ENCODE peak calls at places on chromosomes 1 and 21, in nine cellular contexts. One of them, this sample, is unnamed.

GRCh38 chr1:245956225-245956624 is 550.9 kb downstream of the SMYD3 start:
- DNase-seq in AG10803: no peak
- DNase-seq in astrocyte of the spinal cord: no peak
- DNase-seq in fibroblast of lung: no peak
- DNase-seq in AG09309: no peak
- DNase-seq in cardiac fibroblast: peak; percentile 48
- DNase-seq in GM12865: no peak
- DNase-seq in HCT116: no peak
- DNase-seq in B cell: no peak
- DNase-seq in this sample: peak; percentile 17

GRCh38 chr1:37995773-37996379 is 6.1 kb upstream of the SF3A3 start:
- DNase-seq in AG10803: peak; percentile 94
- DNase-seq in astrocyte of the spinal cord: peak; percentile 95
- DNase-seq in fibroblast of lung: peak; percentile 96
- DNase-seq in AG09309: peak; percentile 57
- DNase-seq in cardiac fibroblast: peak; percentile 73
- DNase-seq in GM12865: no peak
- DNase-seq in HCT116: no peak
- DNase-seq in B cell: no peak
- DNase-seq in this sample: peak; percentile 57

GRCh38 chr1:2955652-2956051 is 65.6 kb upstream of the ACTRT2 start:
- DNase-seq in AG10803: no peak
- DNase-seq in astrocyte of the spinal cord: no peak
- DNase-seq in fibroblast of lung: no peak
- DNase-seq in AG09309: no peak
- DNase-seq in cardiac fibroblast: no peak
- DNase-seq in GM12865: no peak
- DNase-seq in HCT116: no peak
- DNase-seq in B cell: no peak
- DNase-seq in this sample: no peak

GRCh38 chr1:31739281-31739853 is 24.8 kb downstream of the ADGRB2 start:
- DNase-seq in AG10803: no peak
- DNase-seq in astrocyte of the spinal cord: no peak
- DNase-seq in fibroblast of lung: no peak
- DNase-seq in AG09309: no peak
- DNase-seq in cardiac fibroblast: no peak
- DNase-seq in GM12865: peak; percentile 29
- DNase-seq in HCT116: peak; percentile 33
- DNase-seq in B cell: peak; percentile 57
- DNase-seq in this sample: no peak

GRCh38 chr21:20486303-20486702 is 511.9 kb upstream of the NCAM2 start:
- DNase-seq in AG10803: no peak
- DNase-seq in astrocyte of the spinal cord: no peak
- DNase-seq in fibroblast of lung: no peak
- DNase-seq in AG09309: no peak
- DNase-seq in cardiac fibroblast: no peak
- DNase-seq in GM12865: no peak
- DNase-seq in HCT116: no peak
- DNase-seq in B cell: no peak
- DNase-seq in this sample: no peak

GRCh38 chr21:34204481-34205439 is 131.4 kb downstream of the MRPS6 start:
- DNase-seq in AG10803: no peak
- DNase-seq in astrocyte of the spinal cord: peak; percentile 35
- DNase-seq in fibroblast of lung: no peak
- DNase-seq in AG09309: no peak
- DNase-seq in cardiac fibroblast: no peak
- DNase-seq in GM12865: no peak
- DNase-seq in HCT116: no peak
- DNase-seq in B cell: no peak
- DNase-seq in this sample: no peak

GRCh38 chr1:9539829-9540550 is 725 bp downstream of the SLC25A33 start:
- DNase-seq in AG10803: peak; percentile 46
- DNase-seq in astrocyte of the spinal cord: peak; percentile 59
- DNase-seq in fibroblast of lung: peak; percentile 46
- DNase-seq in AG09309: no peak
- DNase-seq in cardiac fibroblast: peak; percentile 56
- DNase-seq in GM12865: peak; percentile 66
- DNase-seq in HCT116: no peak
- DNase-seq in B cell: peak; percentile 54
- DNase-seq in this sample: peak; percentile 84

GRCh38 chr1:28111157-28111556 is 22.7 kb upstream of the EYA3 start:
- DNase-seq in AG10803: no peak
- DNase-seq in astrocyte of the spinal cord: no peak
- DNase-seq in fibroblast of lung: no peak
- DNase-seq in AG09309: no peak
- DNase-seq in cardiac fibroblast: no peak
- DNase-seq in GM12865: peak; percentile 29
- DNase-seq in HCT116: no peak
- DNase-seq in B cell: peak; percentile 42
- DNase-seq in this sample: peak; percentile 32

GRCh38 chr1:169110265-169110664 is 3.8 kb downstream of the ATP1B1 start:
- DNase-seq in AG10803: no peak
- DNase-seq in astrocyte of the spinal cord: no peak
- DNase-seq in fibroblast of lung: no peak
- DNase-seq in AG09309: no peak
- DNase-seq in cardiac fibroblast: no peak
- DNase-seq in GM12865: no peak
- DNase-seq in HCT116: no peak
- DNase-seq in B cell: no peak
- DNase-seq in this sample: no peak

GRCh38 chr21:41941941-41942340 is 11.9 kb downstream of the C2CD2 start:
- DNase-seq in AG10803: no peak
- DNase-seq in astrocyte of the spinal cord: no peak
- DNase-seq in fibroblast of lung: no peak
- DNase-seq in AG09309: no peak
- DNase-seq in cardiac fibroblast: no peak
- DNase-seq in GM12865: no peak
- DNase-seq in HCT116: no peak
- DNase-seq in B cell: no peak
- DNase-seq in this sample: no peak
- TF ChIP-seq CTCF in AG10803: no peak
- TF ChIP-seq CTCF in astrocyte of the spinal cord: no peak
- TF ChIP-seq CTCF in fibroblast of lung: no peak
- TF ChIP-seq CTCF in AG09309: no peak
- TF ChIP-seq CTCF in cardiac fibroblast: no peak
- TF ChIP-seq CTCF in GM12865: no peak
- TF ChIP-seq CTCF in HCT116: no peak
- TF ChIP-seq CTCF in B cell: no peak
- TF ChIP-seq CTCF in this sample: no peak

DNA sequence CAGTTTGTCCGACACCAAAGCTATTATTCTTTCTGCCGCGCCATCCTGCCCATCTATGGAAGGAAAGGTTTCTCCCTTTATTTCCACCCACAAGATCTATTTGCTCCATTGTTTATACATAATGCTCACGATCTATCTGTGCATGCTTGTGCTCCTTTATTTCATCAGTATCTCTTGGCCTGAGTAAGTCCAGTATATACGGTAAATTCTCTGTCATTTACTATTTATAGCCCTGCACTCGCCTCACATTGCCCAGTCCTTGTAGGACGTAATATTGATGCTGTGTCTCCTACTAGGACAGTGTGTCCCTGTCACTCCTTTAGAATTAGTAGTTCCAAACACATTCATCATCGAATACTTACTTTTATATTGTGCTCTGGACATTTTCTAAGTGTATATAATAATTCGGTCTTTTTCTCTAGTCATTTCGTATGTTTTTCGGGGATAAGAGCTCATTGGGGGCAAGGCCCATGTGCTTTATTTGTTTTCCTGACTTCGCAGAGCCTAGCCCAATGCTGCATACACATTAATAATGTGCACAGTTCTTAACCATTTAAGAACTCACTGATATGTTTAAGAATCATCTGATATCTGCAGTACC is 3.1 kb upstream of the NID1 start:
- DNase-seq in AG10803: no peak
- DNase-seq in astrocyte of the spinal cord: peak; percentile 55
- DNase-seq in fibroblast of lung: peak; percentile 91
- DNase-seq in AG09309: no peak
- DNase-seq in cardiac fibroblast: peak; percentile 83
- DNase-seq in GM12865: no peak
- DNase-seq in HCT116: no peak
- DNase-seq in B cell: no peak
- DNase-seq in this sample: no peak
- TF ChIP-seq CTCF in AG10803: no peak
- TF ChIP-seq CTCF in astrocyte of the spinal cord: no peak
- TF ChIP-seq CTCF in fibroblast of lung: no peak
- TF ChIP-seq CTCF in AG09309: no peak
- TF ChIP-seq CTCF in cardiac fibroblast: no peak
- TF ChIP-seq CTCF in GM12865: no peak
- TF ChIP-seq CTCF in HCT116: no peak
- TF ChIP-seq CTCF in B cell: no peak
- TF ChIP-seq CTCF in this sample: no peak

GRCh38 chr1:40160806-40161124 is 422 bp upstream of the RLF start:
- DNase-seq in AG10803: no peak
- DNase-seq in astrocyte of the spinal cord: no peak
- DNase-seq in fibroblast of lung: no peak
- DNase-seq in AG09309: no peak
- DNase-seq in cardiac fibroblast: no peak
- DNase-seq in GM12865: no peak
- DNase-seq in HCT116: no peak
- DNase-seq in B cell: no peak
- DNase-seq in this sample: no peak

GRCh38 chr1:40167317-40167716 is 6.1 kb downstream of the RLF start:
- DNase-seq in AG10803: no peak
- DNase-seq in astrocyte of the spinal cord: no peak
- DNase-seq in fibroblast of lung: no peak
- DNase-seq in AG09309: no peak
- DNase-seq in cardiac fibroblast: no peak
- DNase-seq in GM12865: no peak
- DNase-seq in HCT116: no peak
- DNase-seq in B cell: no peak
- DNase-seq in this sample: no peak

GRCh38 chr1:40162791-40163441 is 1.7 kb downstream of the RLF start:
- DNase-seq in AG10803: peak; percentile 29
- DNase-seq in astrocyte of the spinal cord: no peak
- DNase-seq in fibroblast of lung: no peak
- DNase-seq in AG09309: no peak
- DNase-seq in cardiac fibroblast: peak; percentile 39
- DNase-seq in GM12865: no peak
- DNase-seq in HCT116: no peak
- DNase-seq in B cell: no peak
- DNase-seq in this sample: no peak

GRCh38 chr1:40161125-40161887 is at the start of gene RLF:
- DNase-seq in AG10803: peak; percentile 93
- DNase-seq in astrocyte of the spinal cord: peak; percentile 94
- DNase-seq in fibroblast of lung: peak; percentile 93
- DNase-seq in AG09309: peak; percentile 68
- DNase-seq in cardiac fibroblast: peak; percentile 94
- DNase-seq in GM12865: peak; percentile 95
- DNase-seq in HCT116: peak; percentile 79
- DNase-seq in B cell: peak; percentile 94
- DNase-seq in this sample: peak; percentile 93

DNA sequence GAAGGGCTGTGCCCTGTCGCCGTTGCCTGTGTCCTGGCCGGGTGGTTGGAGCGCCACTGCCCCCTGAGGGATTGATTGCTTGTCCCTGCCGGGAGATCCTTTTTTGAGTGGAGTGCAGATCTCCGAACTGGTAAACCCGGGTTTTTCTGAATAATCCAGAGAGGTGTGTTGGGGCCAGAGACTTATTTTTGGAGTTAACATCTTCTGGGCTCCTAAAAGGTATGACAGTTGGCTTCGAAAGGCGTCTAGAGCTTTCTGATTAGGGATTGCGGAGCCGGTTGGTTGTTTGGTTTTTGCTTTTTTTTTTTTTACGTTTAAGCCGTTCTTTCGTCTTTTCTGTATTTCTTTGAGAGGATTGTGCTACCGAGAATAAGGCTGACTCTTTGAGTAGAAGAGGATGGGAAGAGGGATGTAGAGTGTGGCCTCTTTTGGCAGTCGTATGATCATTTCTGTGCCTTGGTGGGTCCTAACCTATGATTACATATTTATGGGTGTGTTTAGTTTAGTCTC is 756 bp downstream of the RLF start:
- DNase-seq in AG10803: no peak
- DNase-seq in astrocyte of the spinal cord: no peak
- DNase-seq in fibroblast of lung: no peak
- DNase-seq in AG09309: no peak
- DNase-seq in cardiac fibroblast: no peak
- DNase-seq in GM12865: no peak
- DNase-seq in HCT116: no peak
- DNase-seq in B cell: peak; percentile 41
- DNase-seq in this sample: no peak
- TF ChIP-seq CTCF in AG10803: no peak
- TF ChIP-seq CTCF in astrocyte of the spinal cord: no peak
- TF ChIP-seq CTCF in fibroblast of lung: no peak
- TF ChIP-seq CTCF in AG09309: no peak
- TF ChIP-seq CTCF in cardiac fibroblast: no peak
- TF ChIP-seq CTCF in GM12865: no peak
- TF ChIP-seq CTCF in HCT116: no peak
- TF ChIP-seq CTCF in B cell: peak; percentile 7
- TF ChIP-seq CTCF in this sample: no peak

GRCh38 chr1:10751160-10751559 is 45.3 kb downstream of the CASZ1 start:
- DNase-seq in AG10803: no peak
- DNase-seq in astrocyte of the spinal cord: no peak
- DNase-seq in fibroblast of lung: no peak
- DNase-seq in AG09309: no peak
- DNase-seq in cardiac fibroblast: no peak
- DNase-seq in GM12865: no peak
- DNase-seq in HCT116: no peak
- DNase-seq in B cell: no peak
- DNase-seq in this sample: no peak

GRCh38 chr1:10751561-10752085 is 44.8 kb downstream of the CASZ1 start:
- DNase-seq in AG10803: no peak
- DNase-seq in astrocyte of the spinal cord: no peak
- DNase-seq in fibroblast of lung: no peak
- DNase-seq in AG09309: no peak
- DNase-seq in cardiac fibroblast: no peak
- DNase-seq in GM12865: no peak
- DNase-seq in HCT116: no peak
- DNase-seq in B cell: no peak
- DNase-seq in this sample: no peak

GRCh38 chr1:10755977-10756521 is 40.4 kb downstream of the CASZ1 start:
- DNase-seq in AG10803: peak; percentile 32
- DNase-seq in astrocyte of the spinal cord: no peak
- DNase-seq in fibroblast of lung: peak; percentile 8
- DNase-seq in AG09309: no peak
- DNase-seq in cardiac fibroblast: peak; percentile 17
- DNase-seq in GM12865: peak; percentile 32
- DNase-seq in HCT116: no peak
- DNase-seq in B cell: no peak
- DNase-seq in this sample: no peak

GRCh38 chr1:10754571-10755329 is 41.7 kb downstream of the CASZ1 start:
- DNase-seq in AG10803: peak; percentile 52
- DNase-seq in astrocyte of the spinal cord: no peak
- DNase-seq in fibroblast of lung: no peak
- DNase-seq in AG09309: no peak
- DNase-seq in cardiac fibroblast: no peak
- DNase-seq in GM12865: no peak
- DNase-seq in HCT116: no peak
- DNase-seq in B cell: no peak
- DNase-seq in this sample: no peak

DNA sequence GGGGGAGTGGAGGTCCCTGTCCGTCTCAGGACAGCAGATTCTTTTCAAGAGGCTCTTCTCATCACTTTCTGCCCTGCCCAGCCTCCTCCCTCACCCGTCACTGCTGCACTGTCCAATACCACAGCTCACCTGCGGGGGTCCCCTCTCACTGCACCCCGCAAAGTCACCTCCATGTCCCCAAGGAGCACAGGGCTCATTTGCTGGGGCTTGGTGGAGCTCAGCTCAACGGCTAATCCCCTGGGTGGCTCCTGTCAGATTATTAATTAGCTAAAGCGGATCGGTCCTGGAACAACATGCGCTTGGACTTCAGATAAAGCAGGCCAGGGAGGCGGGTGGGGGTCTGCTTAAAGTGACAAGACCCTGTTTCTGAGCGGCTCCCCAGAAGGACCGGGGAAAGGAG is 43.2 kb downstream of the CASZ1 start:
- DNase-seq in AG10803: no peak
- DNase-seq in astrocyte of the spinal cord: no peak
- DNase-seq in fibroblast of lung: no peak
- DNase-seq in AG09309: no peak
- DNase-seq in cardiac fibroblast: no peak
- DNase-seq in GM12865: no peak
- DNase-seq in HCT116: no peak
- DNase-seq in B cell: no peak
- DNase-seq in this sample: no peak
- TF ChIP-seq CTCF in AG10803: no peak
- TF ChIP-seq CTCF in astrocyte of the spinal cord: no peak
- TF ChIP-seq CTCF in fibroblast of lung: no peak
- TF ChIP-seq CTCF in AG09309: no peak
- TF ChIP-seq CTCF in cardiac fibroblast: no peak
- TF ChIP-seq CTCF in GM12865: no peak
- TF ChIP-seq CTCF in HCT116: no peak
- TF ChIP-seq CTCF in B cell: no peak
- TF ChIP-seq CTCF in this sample: no peak